ENCODE peak calls at places on chromosomes 1 and 21, in nine cellular contexts. N is AG04450; C is body of pancreas; M is mesenchymal stem cell; D is BE2C; L is left ventricle myocardium inferior; R is CD8-positive, alpha-beta memory T cell; W is fibroblast of lung; S is adrenal gland. Z is an unnamed sample.

GRCh38 chr21:36661511-36662309 is 37.2 kb upstream of the SIM2 start:
- DNase-seq in C (peak; percentile 34), S (peak; percentile 34), N (no peak), L (no peak), D (peak; percentile 50), M (peak; percentile 48), R (no peak), W (peak; percentile 19), Z (no peak)

GRCh38 chr1:44571712-44572571 is 102.3 kb downstream of the TMEM53 start:
- DNase-seq in R (no peak), L (no peak), S (no peak), D (no peak), M (no peak), C (peak; percentile 30), N (no peak), W (no peak), Z (no peak)

GRCh38 chr1:75811211-75811981 is 14.7 kb downstream of the MSH4 start:
- DNase-seq in R (no peak), W (peak; percentile 47), C (no peak), S (no peak), D (no peak), N (no peak), M (peak; percentile 16), L (no peak), Z (no peak)

GRCh38 chr1:43267818-43268425 is 1.9 kb upstream of the TMEM125 start:
- DNase-seq in M (no peak), R (no peak), N (no peak), L (no peak), S (no peak), W (no peak), C (peak; percentile 0), D (no peak), Z (no peak)

GRCh38 chr1:213876531-213876930 is 111.2 kb upstream of the PROX1 start:
- DNase-seq in W (no peak), N (no peak), S (no peak), R (no peak), D (no peak), C (no peak), L (no peak), M (no peak), Z (no peak)

GRCh38 chr21:37367301-37367757 is 756 bp downstream of the DYRK1A start:
- DNase-seq in W (no peak), R (no peak), C (peak; percentile 35), M (no peak), L (no peak), N (no peak), D (peak; percentile 11), S (no peak), Z (peak; percentile 21)

GRCh38 chr1:234214129-234214910 is 158.9 kb upstream of the COA6 start:
- DNase-seq in W (peak; percentile 67), N (no peak), L (no peak), M (no peak), D (no peak), C (peak; percentile 62), R (no peak), S (peak; percentile 32), Z (no peak)

GRCh38 chr1:223175633-223176032 is 32.6 kb upstream of the TLR5 start:
- DNase-seq in S (no peak), M (no peak), R (no peak), W (no peak), L (no peak), N (no peak), D (no peak), C (peak; percentile 56), Z (no peak)

GRCh38 chr1:53957231-53957818 is 11.2 kb downstream of the LRRC42 start:
- DNase-seq in L (no peak), C (no peak), D (no peak), R (no peak), N (no peak), W (peak; percentile 75), S (no peak), M (peak; percentile 51), Z (no peak)

GRCh38 chr1:15282810-15283474 is 35.9 kb downstream of the FHAD1 start:
- DNase-seq in S (no peak), C (peak; percentile 64), R (no peak), D (no peak), N (no peak), L (peak; percentile 26), M (no peak), W (no peak), Z (no peak)

GRCh38 chr1:235077571-235078479 is 50.8 kb downstream of the TOMM20 start:
- DNase-seq in L (no peak), S (no peak), N (no peak), D (no peak), C (peak; percentile 50), R (no peak), M (peak; percentile 51), W (no peak), Z (no peak)

GRCh38 chr1:204858381-204858821 is 12.3 kb upstream of the NFASC start:
- DNase-seq in L (no peak), S (no peak), N (no peak), W (peak; percentile 19), M (no peak), D (no peak), R (no peak), C (peak; percentile 16), Z (no peak)

GRCh38 chr1:246398126-246398813 is 108.8 kb downstream of the SMYD3 start:
- DNase-seq in M (peak; percentile 29), D (peak; percentile 46), N (no peak), L (no peak), W (no peak), R (no peak), C (no peak), S (peak; percentile 65), Z (no peak)

DNA sequence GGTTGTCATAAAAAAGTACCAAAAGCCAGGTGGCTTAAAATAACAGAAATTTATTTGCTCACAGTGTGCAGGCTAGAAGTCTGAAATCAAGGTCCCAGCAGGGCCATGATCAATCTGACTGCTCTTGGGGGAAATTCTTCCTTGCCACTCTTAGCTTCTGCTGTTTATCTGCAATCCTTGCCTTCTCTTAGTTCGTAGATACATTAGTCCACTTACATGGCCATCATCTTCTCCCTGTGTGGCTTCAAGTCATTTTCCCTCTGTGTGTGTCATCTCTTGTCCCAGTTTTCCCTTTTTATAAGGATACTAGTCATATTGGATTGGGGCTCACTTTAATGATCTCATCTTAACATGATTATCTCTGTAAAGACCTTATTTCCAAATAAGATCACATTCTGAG is 124.0 kb upstream of the NCAM2 start:
- DNase-seq in D (no peak), W (no peak), R (no peak), C (no peak), S (no peak), M (no peak), L (no peak), N (no peak), Z (no peak)
- H3K9me3 ChIP-seq in D (no peaks in the 10 kb centered on the region), W (no peaks in the 10 kb centered on the region), R (no peaks in the 10 kb centered on the region), C (no peaks in the 10 kb centered on the region), S (no peaks in the 10 kb centered on the region), M (no peaks in the 10 kb centered on the region), L (no peaks in the 10 kb centered on the region), N (no peaks in the 10 kb centered on the region), Z (no peaks in the 10 kb centered on the region)

DNA sequence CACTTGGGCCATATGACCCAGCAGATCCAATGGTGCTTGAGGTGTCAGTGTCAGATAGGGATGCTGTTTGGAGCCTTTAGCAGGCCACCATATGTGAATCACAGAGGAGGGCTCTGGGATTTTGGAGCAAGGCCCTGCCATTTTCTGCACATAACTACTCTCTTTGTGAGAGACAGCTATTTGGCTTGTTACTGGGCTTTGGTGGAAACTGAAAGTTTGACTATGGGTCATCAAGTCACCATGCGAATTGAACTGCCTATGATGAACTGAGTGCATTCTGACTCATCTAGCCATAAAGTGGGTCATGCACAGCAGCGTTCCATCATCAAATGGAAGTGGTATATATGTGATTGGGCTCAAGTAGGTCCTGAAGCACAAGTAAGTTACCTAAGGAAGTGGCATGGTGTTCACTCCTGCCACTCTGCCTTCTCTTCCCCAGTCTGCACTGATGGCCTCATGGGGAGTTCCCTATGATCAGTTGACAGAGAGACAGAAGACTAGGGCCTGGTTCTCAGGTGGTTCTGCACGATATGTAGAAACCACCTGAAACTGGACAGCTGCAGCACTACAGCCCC is 447.3 kb downstream of the AGBL4 start:
- DNase-seq in S (no peak), M (no peak), R (no peak), W (no peak), N (no peak), L (no peak), C (no peak), D (no peak), Z (no peak)
- H3K9me3 ChIP-seq in S (no peaks in the 10 kb centered on the region), M (peaks cover 45% of the 10 kb centered on the region), R (no peaks in the 10 kb centered on the region), W (no peaks in the 10 kb centered on the region), N (peaks cover 8% of the 10 kb centered on the region), L (peaks cover 63% of the 10 kb centered on the region), C (no peaks in the 10 kb centered on the region), D (no peaks in the 10 kb centered on the region), Z (no peaks in the 10 kb centered on the region)

GRCh38 chr1:20090641-20091040 is 20.6 kb downstream of the PLA2G5 start:
- DNase-seq in C (no peak), R (no peak), W (no peak), S (no peak), L (no peak), D (no peak), N (no peak), M (no peak), Z (no peak)

GRCh38 chr1:20096840-20097447 is 22.4 kb downstream of the PLA2G2D start:
- DNase-seq in L (no peak), C (no peak), N (no peak), D (no peak), S (no peak), W (no peak), R (no peak), M (no peak), Z (no peak)

GRCh38 chr1:20093303-20093702 is 23.3 kb downstream of the PLA2G5 start:
- DNase-seq in R (no peak), L (no peak), N (no peak), D (no peak), C (no peak), W (no peak), S (no peak), M (no peak), Z (no peak)

GRCh38 chr1:20095564-20096434 is 23.5 kb downstream of the PLA2G2D start:
- DNase-seq in C (no peak), L (no peak), S (no peak), W (no peak), M (no peak), N (no peak), R (no peak), D (no peak), Z (no peak)

DNA sequence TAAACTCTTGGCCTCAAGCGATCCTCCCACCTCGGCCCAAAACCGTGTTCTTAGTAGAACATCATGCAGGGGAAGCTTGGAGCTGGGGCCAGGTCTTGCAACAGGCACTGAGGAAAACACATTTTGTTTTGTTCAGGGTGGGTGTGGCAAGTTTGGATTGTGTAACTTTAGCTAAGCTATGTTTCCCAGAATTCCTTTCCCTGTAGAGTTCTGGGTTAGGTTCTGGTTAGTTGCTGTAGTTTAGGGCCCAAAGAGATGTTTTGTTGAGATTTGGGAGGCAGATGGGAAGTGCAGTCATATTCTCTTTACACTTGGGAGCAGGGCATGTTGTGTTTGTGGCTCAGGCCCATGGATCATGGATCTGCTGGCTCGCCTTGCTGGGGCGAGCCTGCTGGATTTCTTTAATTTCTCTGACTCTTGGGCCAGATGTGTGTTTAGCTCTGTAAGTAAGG is 24.0 kb downstream of the PLA2G5 start:
- DNase-seq in L (peak; percentile 79), R (no peak), S (no peak), N (no peak), W (no peak), C (peak; percentile 44), D (no peak), M (no peak), Z (no peak)
- H3K9me3 ChIP-seq in L (peaks cover 13% of the 10 kb centered on the region), R (no peaks in the 10 kb centered on the region), S (no peaks in the 10 kb centered on the region), N (peaks cover 4% of the 10 kb centered on the region), W (no peaks in the 10 kb centered on the region), C (no peaks in the 10 kb centered on the region), D (no peaks in the 10 kb centered on the region), M (peaks cover 5% of the 10 kb centered on the region), Z (no peaks in the 10 kb centered on the region)

GRCh38 chr21:27213328-27213727 is 246.4 kb upstream of the ADAMTS5 start:
- DNase-seq in L (no peak), M (peak; percentile 15), S (no peak), R (no peak), W (no peak), D (no peak), C (no peak), N (no peak), Z (no peak)
- H3K9me3 ChIP-seq in L (peaks cover 4% of the 10 kb centered on the region), M (no peaks in the 10 kb centered on the region), S (no peaks in the 10 kb centered on the region), R (no peaks in the 10 kb centered on the region), W (no peaks in the 10 kb centered on the region), D (no peaks in the 10 kb centered on the region), C (no peaks in the 10 kb centered on the region), N (peaks cover under 1% of the 10 kb centered on the region), Z (no peaks in the 10 kb centered on the region)

Z was measured in T-helper 17 cell.